ENCODE peak calls at places on chromosomes 2 and 18, in six cellular contexts. B, M, P, J, F and O are unnamed samples.

GRCh38 chr2:28471214-28471613 is 24.6 kb upstream of the PLB1 start:
- DNase-seq in P (no peak), J (no peak), B (no peak), F (no peak), M (no peak), O (no peak)

GRCh38 chr2:238910751-238911351 is 63.0 kb downstream of the TWIST2 start:
- DNase-seq in F (no peak), M (no peak), B (no peak), J (no peak), P (no peak), O (no peak)

GRCh38 chr2:52794611-52795010 is 973.0 kb upstream of the CHAC2 start:
- DNase-seq in P (no peak), J (no peak), F (no peak), B (no peak), M (no peak), O (no peak)

GRCh38 chr2:133986076-133986837 is 267.6 kb upstream of the MGAT5 start:
- DNase-seq in M (no peak), F (no peak), P (peak), J (peak), B (no peak), O (peak)

GRCh38 chr2:60958361-60958760 is 59.2 kb upstream of the PEX13 start:
- DNase-seq in M (no peak), J (no peak), B (no peak), P (peak), F (no peak), O (peak)

GRCh38 chr2:241064008-241064801 is 37.9 kb downstream of the MTERF4 start:
- DNase-seq in P (no peak), J (no peak), M (peak), B (no peak), F (no peak), O (no peak)

GRCh38 chr2:240784629-240785423 is 35.2 kb downstream of the KIF1A start:
- DNase-seq in F (no peak), M (no peak), P (no peak), B (no peak), J (no peak), O (no peak)

GRCh38 chr2:160332318-160332717 is 132.2 kb upstream of the ITGB6 start:
- DNase-seq in P (peak), B (no peak), M (no peak), J (no peak), F (peak), O (peak)

GRCh38 chr2:28678175-28678855 is 73.3 kb upstream of the PPP1CB start:
- DNase-seq in B (no peak), P (no peak), J (no peak), M (peak), F (no peak), O (no peak)

GRCh38 chr2:208406474-208407451 is at the start of gene PTH2R:
- DNase-seq in J (peak), P (peak), M (peak), F (no peak), B (no peak), O (no peak)

GRCh38 chr2:66714651-66715050 is 279.7 kb downstream of the MEIS1 start:
- DNase-seq in P (no peak), B (no peak), M (no peak), F (no peak), J (no peak), O (no peak)

GRCh38 chr2:53941749-53942148 is 29.0 kb downstream of the PSME4 start:
- DNase-seq in P (no peak), J (no peak), F (peak), B (no peak), M (no peak), O (no peak)

GRCh38 chr2:24870891-24871705 is 48.9 kb downstream of the ADCY3 start:
- DNase-seq in F (no peak), P (no peak), B (no peak), J (no peak), M (no peak), O (no peak)

GRCh38 chr2:197161738-197162137 is 148.8 kb downstream of the ANKRD44 start:
- DNase-seq in J (no peak), P (no peak), F (no peak), M (no peak), B (no peak), O (no peak)

GRCh38 chr2:213188971-213189899 is 37.8 kb upstream of the IKZF2 start:
- DNase-seq in J (peak), M (no peak), F (peak), P (peak), B (no peak), O (peak)

GRCh38 chr18:11154983-11155759 is 5.8 kb upstream of the PIEZO2 start:
- DNase-seq in P (no peak), F (no peak), M (no peak), J (no peak), B (no peak), O (no peak)

GRCh38 chr2:145818890-145819504 is 1299.1 kb upstream of the ZEB2 start:
- DNase-seq in J (no peak), B (no peak), F (no peak), M (no peak), P (no peak), O (no peak)

GRCh38 chr2:43100883-43101662 is 125.3 kb downstream of the ZFP36L2 start:
- DNase-seq in P (no peak), M (peak), B (no peak), J (no peak), F (peak), O (no peak)

GRCh38 chr2:75561566-75562512 is 1.1 kb upstream of the EVA1A start:
- DNase-seq in P (peak), F (no peak), J (no peak), M (no peak), B (no peak), O (no peak)

GRCh38 chr2:157404363-157404762 is 39.5 kb downstream of the CYTIP start:
- DNase-seq in P (peak), B (no peak), J (no peak), F (no peak), M (no peak), O (no peak)

GRCh38 chr2:10283106-10284062 is 19.3 kb upstream of the HPCAL1 start:
- DNase-seq in P (peak), J (no peak), B (no peak), F (no peak), M (no peak), O (peak)

GRCh38 chr18:36493349-36494281 is 196.1 kb downstream of the FHOD3 start:
- DNase-seq in F (no peak), J (peak), B (no peak), M (peak), P (peak), O (peak)

GRCh38 chr2:28356095-28356911 is 36.4 kb upstream of the FOSL2 start:
- DNase-seq in J (peak), B (peak), M (peak), F (peak), P (peak), O (peak)

GRCh38 chr2:240160291-240161086 is 20.0 kb upstream of the OTOS start:
- DNase-seq in B (no peak), J (no peak), M (no peak), P (no peak), F (no peak), O (no peak)

GRCh38 chr2:46873632-46874068 is 42.0 kb downstream of the MCFD2 start:
- DNase-seq in F (peak), J (no peak), B (peak), M (no peak), P (peak), O (peak)

GRCh38 chr2:219384083-219384713 is 3.5 kb downstream of the DNPEP start:
- DNase-seq in F (no peak), J (no peak), B (no peak), P (no peak), M (no peak), O (no peak)

DNA sequence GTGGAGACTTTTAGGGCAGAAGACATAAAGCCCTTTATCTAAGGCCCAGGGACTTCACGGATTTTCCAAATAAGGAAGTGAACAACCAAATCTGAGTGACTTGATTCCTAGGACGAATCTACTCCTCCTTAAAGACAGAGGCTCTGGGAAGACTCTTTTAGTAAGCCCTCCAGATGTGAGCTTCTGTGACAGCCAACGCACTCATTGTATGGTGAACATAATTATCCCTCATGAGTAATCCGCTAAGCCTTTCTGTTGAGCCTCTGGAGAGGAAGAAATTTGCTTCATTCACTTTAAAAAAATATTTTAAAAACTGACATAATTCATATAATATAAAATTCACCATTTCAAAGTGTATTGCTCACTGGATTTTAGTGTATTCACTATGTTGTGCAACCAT is 33.5 kb downstream of the CCDC93 start:
- DNase-seq in J (no peak), P (peak), M (no peak), B (no peak), F (peak), O (peak)
- H3K4me3 ChIP-seq in J (no peak), P (no peak), M (no peak), B (no peak), F (no peak), O (no peak)

GRCh38 chr18:74152906-74153305 is 4.6 kb downstream of the TIMM21 start:
- DNase-seq in P (no peak), B (no peak), J (no peak), M (no peak), F (no peak), O (no peak)
- TF ChIP-seq CTCF in P (no peak), B (no peak), J (no peak), M (no peak), F (no peak), O (no peak)

GRCh38 chr18:34153711-34154110 is 71.0 kb downstream of the NOL4 start:
- DNase-seq in P (peak), B (no peak), F (peak), J (no peak), M (no peak), O (peak)
- H3K4me3 ChIP-seq in P (no peak), B (peak), F (peak), J (no peak), M (peak), O (peak)

DNA sequence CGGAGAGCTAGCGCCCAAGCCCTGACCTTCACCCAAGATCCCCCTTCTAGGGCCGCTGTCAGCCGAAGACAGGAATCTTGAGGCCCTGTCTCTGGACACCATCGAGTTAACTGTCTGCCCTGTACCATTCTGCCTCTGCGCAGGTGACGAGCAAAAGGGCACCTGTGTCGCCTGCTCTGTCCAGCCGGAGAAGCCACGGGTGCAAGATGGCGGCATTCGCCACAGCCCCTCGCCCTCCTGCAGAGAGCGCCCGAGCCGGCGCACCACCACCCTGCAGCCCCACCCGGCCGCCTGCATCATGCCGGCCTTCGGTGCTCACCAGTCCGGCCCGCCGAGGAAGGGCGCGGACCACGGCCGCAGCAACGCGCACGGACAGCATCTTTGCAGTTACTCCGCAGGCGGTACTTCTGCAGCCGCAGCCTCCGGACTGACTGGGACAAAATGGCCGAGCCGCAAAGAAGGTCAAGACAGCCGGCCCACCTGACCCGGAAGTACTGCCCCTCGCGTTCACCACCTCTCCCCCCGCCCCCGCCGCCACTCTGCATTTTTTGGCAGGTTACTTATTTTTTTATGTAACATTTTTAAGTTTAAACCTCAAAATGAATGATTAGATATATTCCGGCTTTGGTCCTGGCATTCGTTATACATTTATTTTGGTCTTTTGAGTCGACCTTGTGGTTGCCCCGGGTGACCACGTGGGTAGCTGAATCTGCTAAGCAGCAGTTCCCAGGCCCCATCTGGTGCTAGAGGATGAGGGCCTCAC is at the start of gene ATP5F1A:
- DNase-seq in B (peak), J (peak), M (peak), P (peak), F (peak), O (peak)
- TF ChIP-seq CTCF in B (no peak), J (peak), M (no peak), P (no peak), F (no peak), O (no peak)

GRCh38 chr2:72921866-72922265 is 4.5 kb downstream of the EMX1 start:
- DNase-seq in B (no peak), M (no peak), J (no peak), F (no peak), P (no peak), O (no peak)
- H3K4me3 ChIP-seq in B (no peak), M (no peak), J (no peak), F (no peak), P (no peak), O (no peak)

GRCh38 chr18:79512461-79513380 is 117.0 kb downstream of the NFATC1 start:
- DNase-seq in M (peak), P (no peak), B (no peak), J (no peak), F (no peak), O (no peak)
- TF ChIP-seq CTCF in M (no peak), P (no peak), B (no peak), J (no peak), F (no peak), O (no peak)

GRCh38 chr2:101986804-101987740 is 4.7 kb upstream of the IL1R2 start:
- DNase-seq in M (no peak), J (no peak), B (no peak), P (no peak), F (no peak), O (peak)
- H3K4me3 ChIP-seq in M (no peak), J (no peak), B (no peak), P (no peak), F (no peak), O (no peak)

GRCh38 chr2:45124456-45124855 is 115.2 kb upstream of the SIX2 start:
- DNase-seq in B (no peak), F (no peak), P (no peak), J (no peak), M (no peak), O (no peak)
- TF ChIP-seq CTCF in B (no peak), F (no peak), P (no peak), J (no peak), M (no peak), O (no peak)